ENCODE peak calls at places on chromosomes 5 and 9, in six cellular contexts. One of them, this sample, is unnamed.

GRCh38 chr9:68669189-68669588 is 35.9 kb upstream of the PIP5K1B start:
- DNase-seq in glutamatergic neuron: no peak
- DNase-seq in prostate gland: no peak
- DNase-seq in astrocyte of the spinal cord: no peak
- DNase-seq in kidney epithelial cell: no peak
- DNase-seq in heart left ventricle: no peak
- DNase-seq in this sample: no peak

GRCh38 chr5:170846416-170846815 is 15.4 kb upstream of the RANBP17 start:
- DNase-seq in astrocyte of the spinal cord: no peak
- DNase-seq in glutamatergic neuron: no peak
- DNase-seq in heart left ventricle: no peak
- DNase-seq in prostate gland: no peak
- DNase-seq in kidney epithelial cell: no peak
- DNase-seq in this sample: no peak

GRCh38 chr5:142286111-142286510 is 38.7 kb downstream of the SPRY4 start:
- DNase-seq in astrocyte of the spinal cord: no peak
- DNase-seq in kidney epithelial cell: no peak
- DNase-seq in prostate gland: no peak
- DNase-seq in glutamatergic neuron: no peak
- DNase-seq in heart left ventricle: no peak
- DNase-seq in this sample: peak; percentile 67

GRCh38 chr5:72302171-72302570 is 17.9 kb downstream of the MRPS27 start:
- DNase-seq in astrocyte of the spinal cord: no peak
- DNase-seq in prostate gland: no peak
- DNase-seq in kidney epithelial cell: no peak
- DNase-seq in heart left ventricle: no peak
- DNase-seq in glutamatergic neuron: no peak
- DNase-seq in this sample: no peak

GRCh38 chr9:129885018-129885669 is 49.9 kb downstream of the USP20 start:
- DNase-seq in kidney epithelial cell: no peak
- DNase-seq in astrocyte of the spinal cord: no peak
- DNase-seq in heart left ventricle: peak; percentile 57
- DNase-seq in prostate gland: no peak
- DNase-seq in glutamatergic neuron: no peak
- DNase-seq in this sample: peak; percentile 68

GRCh38 chr5:68067353-68067752 is 148.2 kb upstream of the PIK3R1 start:
- DNase-seq in prostate gland: no peak
- DNase-seq in glutamatergic neuron: no peak
- DNase-seq in heart left ventricle: no peak
- DNase-seq in astrocyte of the spinal cord: no peak
- DNase-seq in kidney epithelial cell: no peak
- DNase-seq in this sample: no peak

GRCh38 chr5:55226934-55227737 is at the start of gene MCIDAS:
- DNase-seq in heart left ventricle: no peak
- DNase-seq in prostate gland: peak; percentile 59
- DNase-seq in glutamatergic neuron: peak; percentile 72
- DNase-seq in astrocyte of the spinal cord: no peak
- DNase-seq in kidney epithelial cell: no peak
- DNase-seq in this sample: peak; percentile 64

GRCh38 chr9:98091735-98092632 is 27.0 kb downstream of the TRIM14 start:
- DNase-seq in heart left ventricle: no peak
- DNase-seq in glutamatergic neuron: no peak
- DNase-seq in prostate gland: no peak
- DNase-seq in astrocyte of the spinal cord: no peak
- DNase-seq in kidney epithelial cell: no peak
- DNase-seq in this sample: no peak

GRCh38 chr5:107514305-107514704 is 156.4 kb downstream of the EFNA5 start:
- DNase-seq in prostate gland: no peak
- DNase-seq in astrocyte of the spinal cord: peak; percentile 48
- DNase-seq in heart left ventricle: no peak
- DNase-seq in kidney epithelial cell: peak; percentile 74
- DNase-seq in glutamatergic neuron: no peak
- DNase-seq in this sample: no peak

GRCh38 chr5:26121343-26121742 is 917.0 kb downstream of the CDH9 start:
- DNase-seq in heart left ventricle: no peak
- DNase-seq in kidney epithelial cell: no peak
- DNase-seq in prostate gland: no peak
- DNase-seq in glutamatergic neuron: no peak
- DNase-seq in astrocyte of the spinal cord: no peak
- DNase-seq in this sample: no peak

GRCh38 chr5:107668933-107669542 is 1.7 kb downstream of the EFNA5 start:
- DNase-seq in heart left ventricle: peak; percentile 28
- DNase-seq in kidney epithelial cell: no peak
- DNase-seq in astrocyte of the spinal cord: peak; percentile 5
- DNase-seq in glutamatergic neuron: peak; percentile 32
- DNase-seq in prostate gland: peak; percentile 6
- DNase-seq in this sample: peak; percentile 20

GRCh38 chr5:102048940-102049339 is 247.1 kb downstream of the SLCO4C1 start:
- DNase-seq in prostate gland: no peak
- DNase-seq in heart left ventricle: no peak
- DNase-seq in glutamatergic neuron: no peak
- DNase-seq in kidney epithelial cell: no peak
- DNase-seq in astrocyte of the spinal cord: no peak
- DNase-seq in this sample: no peak

GRCh38 chr5:75235711-75236110 is 967 bp downstream of the ANKRD31 start:
- DNase-seq in kidney epithelial cell: no peak
- DNase-seq in prostate gland: no peak
- DNase-seq in heart left ventricle: no peak
- DNase-seq in astrocyte of the spinal cord: no peak
- DNase-seq in glutamatergic neuron: no peak
- DNase-seq in this sample: no peak

GRCh38 chr5:17132444-17133083 is 84.9 kb upstream of the BASP1 start:
- DNase-seq in kidney epithelial cell: no peak
- DNase-seq in astrocyte of the spinal cord: peak; percentile 54
- DNase-seq in prostate gland: no peak
- DNase-seq in glutamatergic neuron: no peak
- DNase-seq in heart left ventricle: no peak
- DNase-seq in this sample: no peak

GRCh38 chr5:140239939-140240700 is 62.8 kb downstream of the PFDN1 start:
- DNase-seq in kidney epithelial cell: no peak
- DNase-seq in prostate gland: no peak
- DNase-seq in astrocyte of the spinal cord: peak; percentile 74
- DNase-seq in glutamatergic neuron: peak; percentile 87
- DNase-seq in heart left ventricle: peak; percentile 54
- DNase-seq in this sample: peak; percentile 70

GRCh38 chr5:149221326-149221725 is 50.3 kb upstream of the AFAP1L1 start:
- DNase-seq in heart left ventricle: no peak
- DNase-seq in glutamatergic neuron: no peak
- DNase-seq in prostate gland: no peak
- DNase-seq in astrocyte of the spinal cord: peak; percentile 68
- DNase-seq in kidney epithelial cell: no peak
- DNase-seq in this sample: no peak

GRCh38 chr5:10157085-10157669 is 92.5 kb downstream of the ATPSCKMT start:
- DNase-seq in kidney epithelial cell: no peak
- DNase-seq in glutamatergic neuron: no peak
- DNase-seq in heart left ventricle: no peak
- DNase-seq in prostate gland: peak; percentile 47
- DNase-seq in astrocyte of the spinal cord: no peak
- DNase-seq in this sample: no peak

GRCh38 chr5:10153394-10153793 is 96.3 kb downstream of the ATPSCKMT start:
- DNase-seq in glutamatergic neuron: no peak
- DNase-seq in astrocyte of the spinal cord: no peak
- DNase-seq in heart left ventricle: no peak
- DNase-seq in kidney epithelial cell: no peak
- DNase-seq in prostate gland: no peak
- DNase-seq in this sample: no peak

GRCh38 chr5:10162468-10162867 is 87.2 kb downstream of the ATPSCKMT start:
- DNase-seq in prostate gland: no peak
- DNase-seq in kidney epithelial cell: no peak
- DNase-seq in glutamatergic neuron: no peak
- DNase-seq in astrocyte of the spinal cord: no peak
- DNase-seq in heart left ventricle: no peak
- DNase-seq in this sample: no peak

GRCh38 chr5:10161778-10162177 is 87.9 kb downstream of the ATPSCKMT start:
- DNase-seq in prostate gland: no peak
- DNase-seq in kidney epithelial cell: no peak
- DNase-seq in heart left ventricle: no peak
- DNase-seq in glutamatergic neuron: no peak
- DNase-seq in astrocyte of the spinal cord: no peak
- DNase-seq in this sample: no peak

GRCh38 chr5:10158886-10159285 is 90.8 kb downstream of the ATPSCKMT start:
- DNase-seq in glutamatergic neuron: no peak
- DNase-seq in astrocyte of the spinal cord: no peak
- DNase-seq in kidney epithelial cell: no peak
- DNase-seq in heart left ventricle: no peak
- DNase-seq in prostate gland: no peak
- DNase-seq in this sample: no peak
- TF ChIP-seq CTCF in glutamatergic neuron: peak; percentile 48
- TF ChIP-seq CTCF in astrocyte of the spinal cord: no peak
- TF ChIP-seq CTCF in kidney epithelial cell: no peak
- TF ChIP-seq CTCF in heart left ventricle: no peak
- TF ChIP-seq CTCF in prostate gland: no peak
- TF ChIP-seq CTCF in this sample: no peak

GRCh38 chr9:117412006-117412715 is 2.7 kb downstream of the ASTN2 start:
- DNase-seq in glutamatergic neuron: peak; percentile 27
- DNase-seq in heart left ventricle: no peak
- DNase-seq in astrocyte of the spinal cord: no peak
- DNase-seq in prostate gland: peak; percentile 38
- DNase-seq in kidney epithelial cell: no peak
- DNase-seq in this sample: no peak
- TF ChIP-seq CTCF in glutamatergic neuron: no peak
- TF ChIP-seq CTCF in heart left ventricle: no peak
- TF ChIP-seq CTCF in astrocyte of the spinal cord: no peak
- TF ChIP-seq CTCF in prostate gland: no peak
- TF ChIP-seq CTCF in kidney epithelial cell: no peak
- TF ChIP-seq CTCF in this sample: no peak

DNA sequence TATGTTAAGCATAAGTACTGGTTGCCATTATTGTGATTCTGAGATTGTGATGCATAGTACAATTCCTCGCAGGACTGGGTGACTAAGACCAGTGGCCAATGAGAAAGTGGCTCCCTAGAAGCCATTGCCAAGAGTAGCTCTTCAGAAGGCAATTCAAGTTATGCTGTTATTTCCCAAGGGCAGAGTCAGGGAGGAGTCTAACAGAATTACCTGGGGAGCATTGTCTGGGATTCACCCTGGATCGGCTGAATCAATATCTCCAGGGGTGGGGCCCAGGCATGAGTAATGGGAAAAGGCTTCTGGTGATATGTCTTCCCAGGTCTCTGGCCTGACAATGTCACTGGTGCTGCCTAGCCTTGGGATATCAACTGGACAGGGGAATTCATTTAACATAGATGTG is 10.9 kb upstream of the ARHGEF28 start:
- DNase-seq in heart left ventricle: no peak
- DNase-seq in glutamatergic neuron: no peak
- DNase-seq in kidney epithelial cell: no peak
- DNase-seq in astrocyte of the spinal cord: no peak
- DNase-seq in prostate gland: no peak
- DNase-seq in this sample: peak; percentile 34
- TF ChIP-seq CTCF in heart left ventricle: no peak
- TF ChIP-seq CTCF in glutamatergic neuron: no peak
- TF ChIP-seq CTCF in kidney epithelial cell: no peak
- TF ChIP-seq CTCF in astrocyte of the spinal cord: no peak
- TF ChIP-seq CTCF in prostate gland: no peak
- TF ChIP-seq CTCF in this sample: no peak

DNA sequence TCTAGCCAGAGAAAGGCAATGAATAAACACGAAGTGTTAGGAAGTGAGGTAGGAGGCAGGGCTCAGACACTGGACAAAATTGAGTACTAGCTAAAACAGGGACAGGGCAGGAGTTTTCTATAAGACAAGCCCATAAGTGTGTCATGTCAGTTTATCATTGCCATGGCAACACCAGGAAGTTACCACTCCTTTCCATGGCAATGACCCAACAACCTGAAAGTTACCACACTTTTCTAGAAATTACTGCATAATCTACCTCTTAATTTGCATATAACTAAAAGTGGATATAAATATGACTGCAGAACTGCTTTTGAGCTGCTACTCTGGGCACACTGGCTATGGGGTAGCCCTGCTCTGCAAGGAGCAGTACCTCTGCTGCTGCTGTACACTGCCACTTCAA is 442.5 kb upstream of the COX7C start:
- DNase-seq in heart left ventricle: no peak
- DNase-seq in prostate gland: no peak
- DNase-seq in glutamatergic neuron: no peak
- DNase-seq in kidney epithelial cell: no peak
- DNase-seq in astrocyte of the spinal cord: no peak
- DNase-seq in this sample: no peak
- TF ChIP-seq CTCF in heart left ventricle: no peak
- TF ChIP-seq CTCF in prostate gland: no peak
- TF ChIP-seq CTCF in glutamatergic neuron: no peak
- TF ChIP-seq CTCF in kidney epithelial cell: no peak
- TF ChIP-seq CTCF in astrocyte of the spinal cord: no peak
- TF ChIP-seq CTCF in this sample: no peak

DNA sequence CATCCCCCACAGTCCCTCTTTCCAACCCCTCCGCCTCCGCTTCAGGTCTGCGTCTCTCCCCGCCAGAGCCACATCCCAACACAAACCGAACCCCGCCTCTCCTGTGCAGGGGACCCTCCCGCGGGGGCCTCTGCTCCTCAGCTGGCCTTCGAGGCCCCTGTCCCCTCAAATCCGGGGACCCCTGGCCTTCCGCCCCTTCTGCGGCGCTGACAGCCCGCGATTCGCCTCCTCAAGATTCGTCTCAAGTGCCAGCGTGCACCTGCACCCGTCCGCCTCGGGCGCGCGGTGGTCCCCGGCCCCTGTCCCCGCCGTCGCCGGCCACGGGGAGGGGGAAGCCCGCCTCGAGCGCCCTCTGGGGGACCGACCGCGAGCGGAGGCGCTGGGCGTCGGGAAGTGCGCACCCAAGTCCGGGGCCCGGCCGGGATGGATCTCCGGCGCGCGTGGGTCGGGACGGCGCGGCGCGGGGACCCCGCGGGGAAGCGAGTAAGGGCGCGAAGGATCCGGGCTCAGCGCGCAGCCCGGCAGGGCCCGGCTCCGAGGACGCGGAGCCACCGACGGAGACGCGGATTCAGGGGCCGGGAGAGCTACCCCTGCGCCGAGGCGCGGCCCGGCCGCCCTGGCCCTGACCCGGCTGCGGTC is 623 bp downstream of the FLT4 start:
- DNase-seq in heart left ventricle: peak; percentile 48
- DNase-seq in glutamatergic neuron: peak; percentile 68
- DNase-seq in astrocyte of the spinal cord: no peak
- DNase-seq in prostate gland: no peak
- DNase-seq in kidney epithelial cell: no peak
- DNase-seq in this sample: no peak
- TF ChIP-seq CTCF in heart left ventricle: peak; percentile 26
- TF ChIP-seq CTCF in glutamatergic neuron: no peak
- TF ChIP-seq CTCF in astrocyte of the spinal cord: no peak
- TF ChIP-seq CTCF in prostate gland: no peak
- TF ChIP-seq CTCF in kidney epithelial cell: no peak
- TF ChIP-seq CTCF in this sample: no peak

DNA sequence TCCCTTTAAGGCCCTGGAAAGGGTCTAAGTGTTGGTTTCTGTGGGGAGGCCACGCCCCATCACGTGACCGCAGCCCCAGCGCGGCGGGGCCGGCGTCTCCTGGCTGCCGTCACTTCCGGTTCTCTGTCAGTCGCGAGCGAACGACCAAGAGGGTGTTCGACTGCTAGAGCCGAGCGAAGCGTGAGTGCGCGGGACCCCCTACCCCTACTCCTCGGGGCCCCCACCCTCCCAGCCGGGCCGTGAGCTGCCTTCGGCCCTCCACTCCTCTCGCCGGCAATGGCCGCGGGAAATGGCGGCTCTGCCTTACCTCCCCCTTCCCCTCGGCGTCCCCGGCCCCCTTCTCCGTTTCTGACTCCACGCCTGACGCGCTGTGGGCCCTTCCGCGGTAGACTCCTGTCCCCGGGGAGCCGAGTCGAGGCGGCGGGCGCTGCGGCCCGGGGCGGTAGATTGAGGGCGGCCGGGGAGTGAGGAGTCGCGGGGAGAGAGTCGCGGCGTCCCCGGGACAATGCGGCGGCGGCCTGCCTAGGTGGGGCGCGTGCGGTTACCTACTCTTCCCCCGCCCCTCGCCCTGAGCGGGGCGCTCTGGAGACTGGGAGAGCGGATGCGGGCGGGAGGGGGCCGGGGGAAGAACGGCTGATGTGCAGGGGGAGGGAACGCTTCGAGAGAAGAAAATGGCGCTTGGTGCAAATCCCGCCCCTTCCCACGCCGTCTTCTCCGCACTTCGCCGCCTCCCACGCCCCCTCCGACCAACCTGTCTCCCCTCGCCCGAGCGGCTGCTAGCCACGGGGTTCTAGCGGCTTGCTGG is at the start of gene SUB1:
- DNase-seq in prostate gland: peak; percentile 85
- DNase-seq in glutamatergic neuron: peak; percentile 89
- DNase-seq in kidney epithelial cell: peak; percentile 62
- DNase-seq in heart left ventricle: peak; percentile 97
- DNase-seq in astrocyte of the spinal cord: peak; percentile 93
- DNase-seq in this sample: peak; percentile 95
- TF ChIP-seq CTCF in prostate gland: peak; percentile 3
- TF ChIP-seq CTCF in glutamatergic neuron: no peak
- TF ChIP-seq CTCF in kidney epithelial cell: no peak
- TF ChIP-seq CTCF in heart left ventricle: no peak
- TF ChIP-seq CTCF in astrocyte of the spinal cord: peak; percentile 2
- TF ChIP-seq CTCF in this sample: no peak